ENCODE peak calls at places on chromosomes 7 and 10, in six cellular contexts. Z is IMR-90, N is breast epithelium, V is ovary, L is testis, Q is uterus. G is an unnamed sample. For H3K9me3, the result is how much of the 10 kb centered on the place peaks cover.

GRCh38 chr7:106041140-106041717 is 70.9 kb downstream of the SYPL1 start:
- DNase-seq in Z (peak), V (peak), Q (peak), N (no peak), L (peak), G (peak)

GRCh38 chr7:100803398-100804161 is 23.7 kb downstream of the EPHB4 start:
- DNase-seq in Z (peak), Q (peak), V (peak), L (peak), N (peak), G (peak)

GRCh38 chr10:33155720-33156638 is 178.5 kb downstream of the NRP1 start:
- DNase-seq in Z (peak), L (peak), V (no peak), Q (no peak), N (no peak), G (peak)

GRCh38 chr10:93068411-93069244 is 5.1 kb upstream of the CYP26A1 start:
- DNase-seq in Z (peak), Q (no peak), L (no peak), V (no peak), N (no peak), G (no peak)

GRCh38 chr7:77791336-77791735 is 6.9 kb downstream of the TMEM60 start:
- DNase-seq in L (no peak), Q (no peak), V (no peak), N (no peak), Z (no peak), G (no peak)

GRCh38 chr7:1974290-1974689 is 258.5 kb downstream of the MAD1L1 start:
- DNase-seq in Z (no peak), Q (no peak), V (no peak), L (no peak), N (no peak), G (no peak)

GRCh38 chr7:16051561-16052280 is 365.2 kb upstream of the MEOX2 start:
- DNase-seq in N (no peak), Q (no peak), V (no peak), Z (peak), L (no peak), G (no peak)

GRCh38 chr10:9097206-9097990 is 1042.9 kb downstream of the GATA3 start:
- DNase-seq in V (no peak), L (no peak), Z (no peak), Q (no peak), N (no peak), G (no peak)

GRCh38 chr10:44973323-44974081 is 5.1 kb downstream of the DEPP1 start:
- DNase-seq in Z (no peak), Q (peak), V (peak), L (no peak), N (no peak), G (no peak)

GRCh38 chr10:46240684-46241565 is 45.9 kb upstream of the ANTXRL start:
- DNase-seq in V (no peak), N (no peak), Z (no peak), L (peak), Q (no peak), G (peak)

GRCh38 chr10:14263041-14263440 is 67.7 kb downstream of the FRMD4A start:
- DNase-seq in N (no peak), Q (no peak), Z (no peak), V (no peak), L (no peak), G (no peak)

GRCh38 chr7:136709876-136710275 is 158.6 kb upstream of the CHRM2 start:
- DNase-seq in Q (no peak), N (no peak), L (no peak), V (no peak), Z (no peak), G (no peak)

GRCh38 chr10:36721851-36722250 is 403.5 kb upstream of the ANKRD30A start:
- DNase-seq in N (no peak), L (no peak), Q (no peak), V (no peak), Z (peak), G (peak)

GRCh38 chr7:42232275-42232674 is 4.7 kb downstream of the GLI3 start:
- DNase-seq in V (no peak), Z (peak), Q (peak), L (no peak), N (no peak), G (no peak)

GRCh38 chr7:119377861-119378260 is 895.1 kb upstream of the KCND2 start:
- DNase-seq in V (no peak), Z (no peak), Q (no peak), N (no peak), L (no peak), G (no peak)

GRCh38 chr10:96641396-96641795 is 54.6 kb upstream of the TM9SF3 start:
- DNase-seq in L (no peak), Z (no peak), V (no peak), N (no peak), Q (no peak), G (no peak)

GRCh38 chr10:96643920-96644319 is 57.1 kb upstream of the TM9SF3 start:
- DNase-seq in Z (no peak), N (no peak), V (no peak), Q (no peak), L (no peak), G (no peak)

GRCh38 chr10:96641896-96642295 is 55.1 kb upstream of the TM9SF3 start:
- DNase-seq in Z (no peak), N (no peak), L (peak), Q (no peak), V (peak), G (peak)

GRCh38 chr10:96642973-96643372 is 56.2 kb upstream of the TM9SF3 start:
- DNase-seq in L (peak), Q (peak), N (no peak), Z (peak), V (no peak), G (peak)

DNA sequence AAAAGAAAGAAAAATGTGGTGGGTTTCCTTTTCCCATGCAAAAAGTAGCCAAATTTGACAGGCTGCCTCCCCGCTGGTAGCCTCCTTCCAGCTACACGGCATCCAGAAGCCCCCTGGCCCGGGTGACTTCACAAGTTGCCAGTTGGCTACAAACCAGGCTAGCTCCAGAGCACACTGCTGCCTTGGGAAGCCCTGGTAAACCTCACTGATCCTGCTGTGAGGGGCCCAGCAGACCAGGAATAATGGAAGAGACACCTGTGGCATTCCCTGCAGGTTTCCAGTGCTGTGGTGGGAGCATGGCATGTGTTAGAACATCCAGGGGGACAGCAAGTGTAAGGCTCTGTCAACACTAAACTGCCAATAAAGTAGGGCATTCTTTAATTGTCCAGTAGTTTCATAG is 55.7 kb upstream of the TM9SF3 start:
- DNase-seq in Q (no peak), L (no peak), V (no peak), Z (no peak), N (no peak), G (no peak)
- TF ChIP-seq CTCF in Q (no peak), L (no peak), V (no peak), Z (no peak), N (no peak), G (no peak)

DNA sequence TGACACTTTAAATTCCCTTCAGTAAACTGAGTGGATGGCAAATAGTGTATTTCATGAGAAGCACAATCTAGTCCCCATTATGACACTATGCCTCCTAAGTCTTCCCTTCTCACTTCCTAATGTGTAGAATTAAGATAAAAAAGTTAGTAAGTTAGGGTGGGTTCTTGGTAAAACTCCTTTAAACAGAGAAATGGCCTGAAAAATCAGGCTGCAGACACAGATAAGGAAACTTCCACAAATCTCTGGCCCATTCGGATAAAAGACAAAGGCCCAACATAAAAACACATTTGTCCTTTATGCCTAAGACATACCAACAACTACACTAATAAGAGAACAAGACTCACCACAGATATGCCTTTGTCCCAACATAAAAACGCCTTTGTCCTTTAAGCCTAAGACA is 21.5 kb downstream of the AKR1C8 start:
- DNase-seq in N (no peak), Z (no peak), L (no peak), V (no peak), Q (no peak), G (no peak)
- H3K9me3 ChIP-seq in N (half or more), Z (under half), L (under half), V (under half), Q (under half), G (under half)

DNA sequence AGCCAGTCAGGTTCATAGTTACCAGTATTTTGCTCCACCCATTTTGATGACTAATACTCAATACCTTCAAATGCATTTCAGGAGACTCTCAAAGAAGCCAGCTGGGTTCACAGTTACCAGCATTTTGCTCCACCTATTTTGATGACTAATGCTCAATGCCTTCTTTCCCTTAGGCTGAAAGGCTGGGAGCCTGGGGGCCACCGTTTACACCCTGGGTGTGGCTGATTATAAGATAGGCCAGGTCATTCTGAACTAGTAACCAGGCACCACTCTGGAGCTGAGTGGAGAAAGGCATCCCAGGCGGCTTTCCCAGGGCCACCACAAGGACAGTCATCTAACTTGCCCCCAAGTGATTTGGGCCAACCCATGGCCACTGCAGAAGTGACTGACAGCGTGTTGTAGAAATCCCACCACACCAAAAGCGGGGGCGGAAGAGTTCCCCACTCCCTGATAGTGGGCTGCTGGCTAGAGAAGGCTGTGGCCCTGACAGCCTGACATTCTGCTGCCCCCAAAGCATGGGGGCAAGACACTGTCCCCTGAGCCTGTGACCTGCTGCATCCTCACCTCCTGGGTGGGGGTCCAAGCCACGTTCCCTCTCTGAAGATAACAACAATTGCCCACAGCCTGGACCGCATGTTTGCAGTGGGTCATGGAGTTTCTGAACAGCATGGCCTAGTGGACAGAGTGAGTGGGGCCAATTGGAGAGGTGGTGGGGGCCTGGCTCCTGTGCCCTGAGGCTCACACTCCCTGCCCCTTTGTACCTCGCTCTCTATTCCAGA is 23.0 kb upstream of the ZNF488 start:
- DNase-seq in V (no peak), N (no peak), Z (peak), L (no peak), Q (no peak), G (no peak)
- TF ChIP-seq POLR2A in V (no peak), N (no peak), Z (no peak), L (no peak), Q (no peak), G (no peak)

GRCh38 chr10:16439294-16439693 is 2.5 kb downstream of the PTER start:
- DNase-seq in V (no peak), Z (no peak), L (no peak), N (no peak), Q (no peak), G (no peak)

GRCh38 chr10:16436367-16436757 is 448 bp upstream of the PTER start:
- DNase-seq in Q (no peak), Z (no peak), V (no peak), N (no peak), L (peak), G (peak)

GRCh38 chr10:16440396-16441105 is 3.7 kb downstream of the PTER start:
- DNase-seq in L (no peak), N (peak), V (no peak), Z (no peak), Q (no peak), G (peak)

GRCh38 chr10:16437540-16437894 is 707 bp downstream of the PTER start:
- DNase-seq in L (no peak), V (no peak), N (no peak), Q (no peak), Z (no peak), G (no peak)

DNA sequence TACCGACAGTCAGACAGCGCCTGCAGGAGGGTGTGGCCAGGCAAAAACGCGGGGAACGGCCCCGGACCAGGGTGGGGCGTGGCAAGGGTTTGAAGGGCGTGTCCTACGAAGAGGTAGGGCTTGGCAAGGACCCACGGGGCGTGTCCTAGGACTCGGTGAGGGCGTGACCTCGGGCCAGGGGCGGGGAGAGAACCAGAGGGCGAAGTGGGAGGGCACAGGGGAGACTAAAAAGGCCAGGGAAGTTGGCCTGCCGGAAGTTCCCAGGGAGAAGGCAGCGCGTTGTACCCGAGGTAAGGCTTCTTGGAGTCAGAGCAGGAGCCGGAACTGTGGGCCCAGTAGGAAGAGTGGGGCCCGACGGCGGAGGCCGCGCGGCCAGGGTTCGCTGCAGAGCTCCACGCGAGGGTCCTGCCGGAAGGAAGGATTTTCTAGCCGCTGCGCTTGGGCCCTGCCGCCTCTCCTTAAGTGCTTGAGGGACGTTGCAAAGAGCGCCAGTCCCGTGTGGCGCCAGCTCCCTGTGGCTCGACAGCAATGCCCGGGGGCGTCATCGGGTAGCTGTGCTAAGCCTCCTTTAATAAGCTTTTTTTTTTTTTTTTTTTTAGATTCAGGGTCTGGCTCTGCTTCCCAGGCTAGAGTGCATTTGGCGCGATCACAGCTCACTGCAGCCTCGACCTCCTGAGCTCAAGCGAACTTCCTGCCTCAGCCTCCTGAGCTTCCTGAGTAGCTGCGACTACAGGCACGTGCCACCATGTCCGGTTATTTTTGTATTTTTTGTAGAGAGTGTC is at the start of gene PTER:
- DNase-seq in N (peak), Q (peak), L (peak), Z (peak), V (peak), G (peak)
- TF ChIP-seq CTCF in N (no peak), Q (no peak), L (no peak), Z (no peak), V (no peak), G (no peak)

GRCh38 chr7:57204411-57204811 is 72.2 kb upstream of the ZNF479 start:
- DNase-seq in Q (no peak), L (no peak), V (no peak), N (no peak), Z (no peak), G (no peak)
- H3K9me3 ChIP-seq in Q (under half), L (under half), V (under half), N (half or more), Z (under half), G (under half)

GRCh38 chr10:103336370-103336769 is 14.6 kb downstream of the PCGF6 start:
- DNase-seq in Q (no peak), V (no peak), L (no peak), Z (no peak), N (no peak), G (no peak)

GRCh38 chr10:103333934-103334520 is 16.9 kb downstream of the PCGF6 start:
- DNase-seq in N (no peak), L (no peak), Q (no peak), Z (peak), V (no peak), G (no peak)

DNA sequence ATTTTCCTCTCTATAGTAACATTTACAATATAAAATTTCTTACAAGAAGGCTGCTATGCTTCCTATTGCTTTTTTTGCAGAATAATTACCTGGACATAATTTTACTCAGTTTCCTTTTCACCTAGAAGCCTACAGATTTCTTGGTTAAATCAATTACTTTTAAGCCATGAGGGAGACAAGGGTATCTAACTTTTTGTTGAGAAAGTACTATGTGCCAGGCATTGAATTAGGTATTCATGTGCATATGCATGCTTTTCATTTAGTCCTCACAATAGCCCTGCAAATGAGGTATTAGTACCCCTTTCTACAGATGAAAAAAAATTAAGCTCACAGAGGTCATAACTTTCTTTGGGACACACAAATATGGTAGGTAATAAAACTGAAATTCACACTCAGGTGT is 16.4 kb downstream of the PCGF6 start:
- DNase-seq in V (no peak), Q (no peak), Z (no peak), N (no peak), L (no peak), G (no peak)
- TF ChIP-seq POLR2A in V (no peak), Q (no peak), Z (no peak), N (no peak), L (no peak), G (no peak)

GRCh38 chr10:26274391-26274790 is 57.8 kb downstream of the GAD2 start:
- DNase-seq in L (no peak), Q (no peak), N (no peak), V (no peak), Z (no peak), G (no peak)

GRCh38 chr10:26269754-26270153 is 53.2 kb downstream of the GAD2 start:
- DNase-seq in Q (no peak), Z (no peak), V (no peak), L (no peak), N (no peak), G (no peak)
- TF ChIP-seq CTCF in Q (no peak), Z (no peak), V (no peak), L (no peak), N (no peak), G (no peak)